ENCODE peak calls at places on chromosomes 7 and 10, in four cellular contexts. S, T, V and G are unnamed samples.

GRCh38 chr10:93567277-93568104 is 1.0 kb downstream of the FFAR4 start:
- DNase-seq in S (no peak), T (no peak), V (no peak), G (no peak)

GRCh38 chr10:75019360-75019759 is 92.1 kb upstream of the SAMD8 start:
- DNase-seq in S (peak), V (no peak), T (peak), G (peak)

GRCh38 chr10:86366033-86366901 is at the start of gene GRID1:
- DNase-seq in T (peak), V (peak), S (peak), G (no peak)

GRCh38 chr7:121029302-121029701 is 40.8 kb downstream of the CPED1 start:
- DNase-seq in S (no peak), T (no peak), V (no peak), G (no peak)

GRCh38 chr7:84188811-84189405 is 5.7 kb downstream of the SEMA3A start:
- DNase-seq in V (no peak), T (no peak), S (peak), G (peak)

GRCh38 chr7:35035511-35035921 is 1.8 kb downstream of the DPY19L1 start:
- DNase-seq in S (peak), V (no peak), T (peak), G (peak)

GRCh38 chr10:101038486-101038885 is 7.5 kb downstream of the SFXN3 start:
- DNase-seq in T (no peak), S (no peak), V (no peak), G (no peak)

GRCh38 chr7:16982640-16983103 is 100.9 kb upstream of the AGR3 start:
- DNase-seq in T (peak), V (no peak), S (peak), G (peak)

GRCh38 chr7:141585592-141586510 is 34.6 kb downstream of the AGK start:
- DNase-seq in V (no peak), S (peak), T (no peak), G (peak)

GRCh38 chr10:124917939-124918830 is 23.7 kb upstream of the ZRANB1 start:
- DNase-seq in V (no peak), S (peak), T (no peak), G (peak)

GRCh38 chr10:100697070-100697469 is 48.3 kb upstream of the PAX2 start:
- DNase-seq in V (no peak), S (peak), T (no peak), G (peak)

GRCh38 chr10:58856508-58857240 is 319.8 kb upstream of the PHYHIPL start:
- DNase-seq in S (peak), T (no peak), V (no peak), G (no peak)

GRCh38 chr10:2897619-2898508 is 169.5 kb upstream of the PFKP start:
- DNase-seq in T (no peak), V (no peak), S (no peak), G (peak)

GRCh38 chr7:100675581-100676350 is 2.2 kb downstream of the GNB2 start:
- DNase-seq in T (peak), V (peak), S (peak), G (peak)

GRCh38 chr7:134541-134940 is 57.8 kb upstream of the FAM20C start:
- DNase-seq in V (no peak), S (no peak), T (no peak), G (no peak)

GRCh38 chr10:104104926-104105325 is 17.0 kb upstream of the SFR1 start:
- DNase-seq in T (no peak), V (no peak), S (peak), G (no peak)

GRCh38 chr7:85693326-85693725 is 506.5 kb upstream of the SEMA3D start:
- DNase-seq in V (no peak), S (no peak), T (no peak), G (no peak)

GRCh38 chr7:100826546-100827329 is 585 bp downstream of the EPHB4 start:
- DNase-seq in T (no peak), S (peak), V (no peak), G (peak)

GRCh38 chr10:95408931-95409873 is 118.4 kb upstream of the PDLIM1 start:
- DNase-seq in S (no peak), V (no peak), T (no peak), G (peak)

GRCh38 chr7:99127636-99128035 is 16.3 kb downstream of the SMURF1 start:
- DNase-seq in T (no peak), V (no peak), S (peak), G (no peak)

GRCh38 chr7:158527038-158527437 is 60.6 kb downstream of the PTPRN2 start:
- DNase-seq in T (no peak), V (no peak), S (no peak), G (no peak)

GRCh38 chr7:148116195-148116594 is 474.4 kb upstream of the C7orf33 start:
- DNase-seq in S (no peak), V (no peak), T (no peak), G (no peak)

GRCh38 chr10:99612167-99612831 is 7.9 kb downstream of the SLC25A28 start:
- DNase-seq in T (peak), S (peak), V (peak), G (peak)

GRCh38 chr7:95611224-95611623 is 14.9 kb upstream of the PDK4 start:
- DNase-seq in V (no peak), S (no peak), T (no peak), G (no peak)